ENCODE peak calls at places on chromosome 14, in five cellular contexts. I, E, X, H and J are unnamed samples. For H3K9me3, the result is how much of the 10 kb centered on the place peaks cover.

GRCh38 chr14:51733147-51733546 is 81.4 kb downstream of the FRMD6 start:
- DNase-seq in I (no peak), E (no peak), X (no peak), H (no peak), J (no peak)

GRCh38 chr14:64218344-64219240 is 75.6 kb downstream of the ESR2 start:
- DNase-seq in I (no peak), E (no peak), X (no peak), H (no peak), J (no peak)

GRCh38 chr14:103721334-103722120 is 5.9 kb downstream of the ZFYVE21 start:
- DNase-seq in I (no peak), E (peak), X (peak), H (no peak), J (no peak)

GRCh38 chr14:63852271-63852816 is 460 bp upstream of the SYNE2 start:
- DNase-seq in I (no peak), E (no peak), X (peak), H (no peak), J (no peak)

GRCh38 chr14:39364509-39364908 is 67.7 kb downstream of the FBXO33 start:
- DNase-seq in I (no peak), E (no peak), X (no peak), H (no peak), J (no peak)

GRCh38 chr14:51328089-51328941 is 88.3 kb downstream of the TMX1 start:
- DNase-seq in I (no peak), E (no peak), X (peak), H (no peak), J (peak)

GRCh38 chr14:64880382-64881121 is 845 bp upstream of the SPTB start:
- DNase-seq in I (peak), E (peak), X (peak), H (peak), J (no peak)

GRCh38 chr14:38866461-38866860 is 236.6 kb downstream of the SEC23A start:
- DNase-seq in I (no peak), E (no peak), X (no peak), H (no peak), J (no peak)

GRCh38 chr14:38127784-38128183 is 79.9 kb upstream of the SSTR1 start:
- DNase-seq in I (no peak), E (no peak), X (no peak), H (no peak), J (no peak)

GRCh38 chr14:104176611-104177010 is 38.2 kb downstream of the KIF26A start:
- DNase-seq in I (no peak), E (no peak), X (no peak), H (no peak), J (no peak)

GRCh38 chr14:39641224-39641623 is 209.0 kb upstream of the FBXO33 start:
- DNase-seq in I (no peak), E (no peak), X (no peak), H (no peak), J (no peak)

GRCh38 chr14:64919618-64920017 is 5.4 kb downstream of the CHURC1 start:
- DNase-seq in I (no peak), E (no peak), X (no peak), H (no peak), J (no peak)

GRCh38 chr14:55297611-55298323 is 26.5 kb downstream of the FBXO34 start:
- DNase-seq in I (peak), E (no peak), X (peak), H (no peak), J (peak)

GRCh38 chr14:29637406-29637805 is 290.2 kb downstream of the PRKD1 start:
- DNase-seq in I (no peak), E (no peak), X (no peak), H (no peak), J (peak)

GRCh38 chr14:32434880-32435279 is 105.8 kb downstream of the AKAP6 start:
- DNase-seq in I (no peak), E (no peak), X (no peak), H (no peak), J (no peak)

GRCh38 chr14:99660006-99660566 is 15.2 kb downstream of the HHIPL1 start:
- DNase-seq in I (no peak), E (no peak), X (no peak), H (no peak), J (no peak)

GRCh38 chr14:80764921-80765507 is 176.5 kb downstream of the CEP128 start:
- DNase-seq in I (no peak), E (no peak), X (no peak), H (no peak), J (no peak)

GRCh38 chr14:79920180-79920579 is 291.1 kb downstream of the DIO2 start:
- DNase-seq in I (no peak), E (no peak), X (no peak), H (no peak), J (no peak)

GRCh38 chr14:78598046-78598652 is 428.0 kb downstream of the NRXN3 start:
- DNase-seq in I (peak), E (peak), X (peak), H (peak), J (peak)

GRCh38 chr14:80988742-80989429 is 33.5 kb downstream of the TSHR start:
- DNase-seq in I (no peak), E (no peak), X (no peak), H (no peak), J (no peak)

GRCh38 chr14:54808326-54809161 is 94.1 kb downstream of the GCH1 start:
- DNase-seq in I (no peak), E (no peak), X (no peak), H (no peak), J (no peak)

DNA sequence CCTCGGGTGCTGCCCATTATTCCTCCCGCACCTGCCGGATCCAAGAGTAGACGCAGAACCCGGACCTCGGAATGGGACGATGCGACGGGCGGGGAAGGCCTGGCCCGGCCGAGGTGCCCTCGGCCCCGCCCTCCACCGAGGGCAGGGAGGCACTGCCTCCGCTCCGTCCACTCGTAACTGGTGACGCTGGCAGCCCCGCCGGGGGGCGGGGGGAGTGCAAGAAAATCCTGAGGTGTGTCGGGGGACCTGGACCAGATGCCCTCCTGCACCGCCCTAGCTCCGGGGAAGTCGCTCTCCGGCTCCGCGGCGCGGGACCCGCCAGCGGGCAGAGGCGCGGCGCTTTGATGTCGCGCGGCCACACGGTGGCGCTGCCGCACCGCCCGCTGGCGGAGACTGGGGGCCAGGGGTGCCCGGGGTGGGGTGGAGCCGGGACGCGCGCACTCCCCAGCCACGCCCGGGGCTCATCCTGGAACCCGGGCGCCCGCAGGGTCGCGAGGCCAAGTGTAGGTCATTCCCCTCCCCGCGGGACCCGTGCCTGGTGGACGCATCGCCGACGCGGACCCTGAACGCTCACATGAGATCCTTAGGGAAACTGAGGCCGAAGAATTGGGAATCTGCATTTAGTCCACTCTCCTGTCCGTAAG is 202.8 kb downstream of the TTC8 start:
- DNase-seq in I (peak), E (peak), X (peak), H (peak), J (peak)
- TF ChIP-seq POLR2A in I (no peak), E (no peak), X (no peak), H (no peak), J (no peak)

DNA sequence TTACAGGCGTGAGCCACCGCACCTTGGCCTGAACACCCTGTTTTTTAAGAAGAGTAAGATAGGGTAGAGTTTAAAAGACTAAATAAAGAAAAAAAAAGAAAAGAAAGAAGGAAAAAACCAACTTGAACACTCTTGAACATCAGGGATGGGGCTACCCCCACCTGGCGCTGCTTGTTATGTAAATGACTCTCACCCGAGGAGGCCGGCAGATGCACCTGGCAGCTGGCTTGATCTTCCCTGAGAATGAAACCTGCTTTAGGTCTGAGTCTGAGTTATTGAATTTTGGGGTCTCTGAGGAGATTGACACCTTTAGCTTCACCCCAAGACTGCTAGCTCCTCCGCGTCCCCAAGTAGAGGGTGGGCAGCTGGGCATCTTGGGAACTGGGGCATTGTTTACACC is 15.5 kb upstream of the MEG3 start:
- DNase-seq in I (no peak), E (no peak), X (no peak), H (no peak), J (no peak)
- H3K9me3 ChIP-seq in I (under half), E (under half), X (under half), H (under half), J (under half)

GRCh38 chr14:22648506-22648905 is 4.4 kb upstream of the OR6J1 start:
- DNase-seq in I (no peak), E (no peak), X (no peak), H (no peak), J (no peak)

GRCh38 chr14:22651586-22651985 is 7.4 kb upstream of the OR6J1 start:
- DNase-seq in I (no peak), E (no peak), X (no peak), H (no peak), J (no peak)

GRCh38 chr14:22650046-22650739 is 6.0 kb upstream of the OR6J1 start:
- DNase-seq in I (no peak), E (no peak), X (no peak), H (no peak), J (no peak)

GRCh38 chr14:22653012-22653621 is 9.0 kb upstream of the OR6J1 start:
- DNase-seq in I (peak), E (peak), X (peak), H (peak), J (peak)

DNA sequence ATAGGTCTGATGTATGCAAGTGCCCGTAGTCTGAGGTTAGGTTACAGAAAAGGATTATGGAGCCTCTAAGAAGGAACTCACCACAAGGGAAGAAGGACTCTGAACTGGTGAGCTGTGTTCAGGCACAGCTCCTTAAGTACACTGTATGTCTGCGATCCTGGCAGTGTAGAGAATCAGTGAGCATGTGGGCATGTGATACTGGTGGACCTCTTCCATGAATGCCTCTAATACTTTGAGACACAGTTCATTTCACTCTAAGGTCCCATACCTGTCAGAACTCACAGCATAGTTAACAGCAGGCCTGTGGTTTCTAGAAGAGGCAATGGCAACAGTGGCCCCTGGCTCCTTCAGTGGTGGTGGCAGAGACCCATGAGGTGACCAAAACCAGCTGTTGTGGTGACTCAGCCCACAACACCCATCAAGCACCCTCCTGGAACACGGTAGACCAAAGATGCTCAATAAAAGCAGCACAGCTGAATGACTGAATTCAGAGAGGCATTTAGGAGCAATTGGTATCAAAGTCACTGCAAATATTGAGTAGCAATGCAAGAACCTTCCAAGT is 6.9 kb upstream of the OR6J1 start:
- DNase-seq in I (no peak), E (peak), X (peak), H (no peak), J (no peak)
- TF ChIP-seq POLR2A in I (no peak), E (peak), X (peak), H (no peak), J (no peak)

GRCh38 chr14:106809615-106810014 is 1283.2 kb downstream of the TMEM121 start:
- DNase-seq in I (no peak), E (no peak), X (no peak), H (no peak), J (no peak)
- H3K9me3 ChIP-seq in I (under half), E (under half), X (under half), H (under half), J (under half)

GRCh38 chr14:92680781-92681650 is 67.4 kb downstream of the LGMN start:
- DNase-seq in I (peak), E (peak), X (peak), H (peak), J (peak)
- TF ChIP-seq POLR2A in I (no peak), E (no peak), X (no peak), H (no peak), J (no peak)

DNA sequence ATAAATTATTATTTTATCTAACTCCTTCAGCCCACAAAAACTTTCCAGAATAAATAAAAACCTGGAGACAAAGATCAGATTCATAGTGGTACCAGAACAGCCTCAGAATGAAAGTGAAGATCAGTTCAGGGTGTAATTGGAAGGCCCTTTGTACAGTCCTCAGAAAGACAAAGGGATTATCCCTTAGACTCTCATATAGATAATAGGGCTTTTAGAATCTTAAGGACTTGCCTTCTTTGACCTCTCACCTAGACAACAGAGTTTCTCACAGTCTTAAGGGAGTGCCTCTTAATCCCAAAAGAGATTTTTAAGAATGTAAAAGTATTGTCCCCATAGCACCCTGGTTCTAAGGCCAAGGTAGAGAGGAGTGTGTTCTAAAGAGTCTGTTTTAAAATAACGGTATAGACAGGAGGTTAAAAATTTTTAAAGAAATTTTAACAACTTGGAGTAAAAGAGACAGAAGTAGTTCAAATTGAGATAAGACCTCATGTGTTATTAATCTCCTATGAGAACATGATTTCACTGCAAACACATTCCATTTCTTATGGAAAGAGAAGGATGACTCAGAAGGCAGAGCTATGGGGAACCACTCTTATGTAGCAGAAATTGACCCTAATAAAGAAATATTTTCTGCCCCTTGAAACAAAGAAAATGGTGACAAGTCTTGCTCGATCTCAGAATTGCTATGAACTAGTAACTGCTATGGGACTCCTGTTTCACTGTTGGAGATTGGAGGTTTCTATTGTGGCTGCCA is 24.2 kb upstream of the NOVA1 start:
- DNase-seq in I (no peak), E (no peak), X (no peak), H (no peak), J (no peak)
- H3K9me3 ChIP-seq in I (under half), E (under half), X (under half), H (under half), J (under half)

DNA sequence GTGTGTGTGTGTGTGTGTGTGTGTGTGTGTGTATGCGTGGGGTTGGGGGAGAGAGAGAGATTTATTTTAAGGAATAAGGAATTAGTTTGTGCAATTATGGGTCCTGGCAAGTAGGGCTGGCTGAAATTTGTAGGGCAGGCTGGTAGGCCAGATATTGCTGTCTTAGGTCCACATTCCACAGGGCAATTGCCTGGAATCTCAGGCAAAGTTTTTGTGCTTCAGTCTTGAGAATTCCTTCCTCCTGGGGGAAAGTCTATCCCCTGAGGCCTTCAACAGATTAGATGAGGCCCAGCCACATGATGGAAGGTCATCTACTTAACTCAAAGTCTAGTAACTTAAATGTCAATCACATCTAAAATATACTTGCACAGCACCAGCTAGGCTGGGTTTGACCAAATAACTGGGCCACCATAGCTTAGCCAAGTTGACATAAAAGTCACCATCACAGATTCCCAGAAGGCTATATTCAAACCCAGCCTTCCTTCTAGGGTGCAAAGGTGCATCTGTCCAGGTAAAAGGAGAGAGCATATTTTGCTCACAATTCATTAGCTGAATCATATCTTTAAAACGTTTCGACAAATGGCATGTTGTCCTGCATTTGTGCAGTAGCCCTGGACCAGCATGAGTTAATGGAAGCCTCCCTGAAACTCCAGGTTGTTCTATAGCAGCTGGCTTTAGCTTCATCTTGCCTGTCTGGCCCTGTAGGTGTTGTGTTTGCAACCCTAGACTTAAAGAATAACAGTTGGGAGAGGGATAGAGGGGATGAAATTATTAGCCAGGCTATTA is 63.1 kb downstream of the C14orf132 start:
- DNase-seq in I (no peak), E (no peak), X (no peak), H (no peak), J (no peak)
- TF ChIP-seq POLR2A in I (no peak), E (no peak), X (no peak), H (no peak), J (no peak)